ENCODE peak calls at places on chromosomes 3 and 15, in four cellular contexts. P, J, D and X are unnamed samples.
A peak's percentile ranks its signal among the peaks of the same experiment; 100 is the strongest.

GRCh38 chr15:78422571-78423340 is 15.3 kb upstream of the IREB2 start:
- DNase-seq in P (peak; percentile 57), J (peak; percentile 56), D (peak; percentile 58), X (peak; percentile 24)

GRCh38 chr15:98505611-98506031 is 142.7 kb upstream of the IGF1R start:
- DNase-seq in P (no peak), J (no peak), D (no peak), X (no peak)

GRCh38 chr3:171811913-171812321 is 1.6 kb upstream of the PLD1 start:
- DNase-seq in P (no peak), J (peak; percentile 82), D (peak; percentile 64), X (no peak)

GRCh38 chr15:37134699-37135131 is 34.4 kb upstream of the MEIS2 start:
- DNase-seq in P (no peak), J (peak; percentile 69), D (peak; percentile 37), X (peak; percentile 27)

GRCh38 chr15:71443538-71443937 is 328.3 kb downstream of the THSD4 start:
- DNase-seq in P (no peak), J (peak; percentile 60), D (peak; percentile 37), X (peak; percentile 20)

GRCh38 chr15:40010681-40011080 is 28.3 kb downstream of the SRP14 start:
- DNase-seq in P (no peak), J (peak; percentile 91), D (peak; percentile 53), X (peak; percentile 64)

GRCh38 chr3:189567322-189567721 is 63.9 kb upstream of the TP63 start:
- DNase-seq in P (no peak), J (no peak), D (no peak), X (no peak)

GRCh38 chr15:63519548-63520178 is 15.3 kb downstream of the USP3 start:
- DNase-seq in P (no peak), J (no peak), D (no peak), X (no peak)

GRCh38 chr3:54837964-54838363 is 89.9 kb downstream of the LRTM1 start:
- DNase-seq in P (no peak), J (peak; percentile 32), D (peak; percentile 8), X (no peak)

GRCh38 chr3:14282706-14283075 is 104.1 kb downstream of the LSM3 start:
- DNase-seq in P (no peak), J (no peak), D (no peak), X (no peak)

GRCh38 chr15:63369296-63369695 is 12.3 kb downstream of the CA12 start:
- DNase-seq in P (no peak), J (no peak), D (no peak), X (no peak)

GRCh38 chr3:45473841-45474240 is 85.5 kb downstream of the LARS2 start:
- DNase-seq in P (no peak), J (peak; percentile 97), D (peak; percentile 72), X (peak; percentile 72)

GRCh38 chr3:148992027-148992634 is 791 bp downstream of the GYG1 start:
- DNase-seq in P (no peak), J (peak; percentile 32), D (peak; percentile 29), X (no peak)

GRCh38 chr3:140501770-140502364 is 176.0 kb upstream of the TRIM42 start:
- DNase-seq in P (no peak), J (no peak), D (no peak), X (no peak)

GRCh38 chr3:153680526-153680925 is 440.7 kb upstream of the ARHGEF26 start:
- DNase-seq in P (no peak), J (no peak), D (no peak), X (no peak)

GRCh38 chr15:48373855-48374421 is 42.7 kb downstream of the DUT start:
- DNase-seq in P (no peak), J (peak; percentile 91), D (peak; percentile 89), X (no peak)

GRCh38 chr3:132135628-132136333 is 101.0 kb upstream of the CPNE4 start:
- DNase-seq in P (no peak), J (peak; percentile 98), D (peak; percentile 96), X (peak; percentile 88)

GRCh38 chr3:20104167-20104661 is 64.0 kb downstream of the KAT2B start:
- DNase-seq in P (no peak), J (no peak), D (no peak), X (no peak)

GRCh38 chr15:74307827-74308642 is 59.4 kb downstream of the CYP11A1 start:
- DNase-seq in P (no peak), J (peak; percentile 59), D (peak; percentile 47), X (peak; percentile 43)

GRCh38 chr3:126951561-126951960 is 31.4 kb upstream of the PLXNA1 start:
- DNase-seq in P (no peak), J (no peak), D (no peak), X (no peak)

GRCh38 chr3:65170357-65171090 is 482.7 kb upstream of the ADAMTS9 start:
- DNase-seq in P (no peak), J (peak; percentile 97), D (peak; percentile 94), X (peak; percentile 91)

GRCh38 chr15:81176291-81176893 is 20.3 kb upstream of the IL16 start:
- DNase-seq in P (no peak), J (no peak), D (no peak), X (no peak)

GRCh38 chr15:59166601-59167265 is 39.9 kb upstream of the LDHAL6B start:
- DNase-seq in P (no peak), J (no peak), D (no peak), X (no peak)

GRCh38 chr3:68089572-68089991 is 435.2 kb upstream of the SUCLG2 start:
- DNase-seq in P (no peak), J (no peak), D (no peak), X (peak; percentile 48)

GRCh38 chr3:9067352-9067975 is 104.2 kb upstream of the RAD18 start:
- DNase-seq in P (peak; percentile 53), J (peak; percentile 74), D (peak; percentile 67), X (peak; percentile 54)

GRCh38 chr3:169760479-169760878 is 4.4 kb downstream of the TERC start:
- DNase-seq in P (no peak), J (peak; percentile 83), D (peak; percentile 80), X (no peak)

GRCh38 chr15:73940061-73940981 is 14.1 kb downstream of the LOXL1 start:
- DNase-seq in P (no peak), J (peak; percentile 48), D (no peak), X (no peak)

GRCh38 chr15:80925597-80926059 is 64.0 kb downstream of the MESD start:
- DNase-seq in P (no peak), J (no peak), D (no peak), X (peak; percentile 63)

GRCh38 chr3:31204026-31204795 is 309.8 kb upstream of the GADL1 start:
- DNase-seq in P (no peak), J (no peak), D (no peak), X (no peak)

GRCh38 chr3:120425877-120426276 is 24.9 kb downstream of the FSTL1 start:
- DNase-seq in P (no peak), J (peak; percentile 95), D (peak; percentile 60), X (peak; percentile 94)

GRCh38 chr3:140424211-140424610 is 253.7 kb upstream of the TRIM42 start:
- DNase-seq in P (no peak), J (peak; percentile 35), D (no peak), X (no peak)

GRCh38 chr15:66617137-66618090 is 51.6 kb upstream of the LCTL start:
- DNase-seq in P (no peak), J (peak; percentile 59), D (peak; percentile 65), X (peak; percentile 78)

DNA sequence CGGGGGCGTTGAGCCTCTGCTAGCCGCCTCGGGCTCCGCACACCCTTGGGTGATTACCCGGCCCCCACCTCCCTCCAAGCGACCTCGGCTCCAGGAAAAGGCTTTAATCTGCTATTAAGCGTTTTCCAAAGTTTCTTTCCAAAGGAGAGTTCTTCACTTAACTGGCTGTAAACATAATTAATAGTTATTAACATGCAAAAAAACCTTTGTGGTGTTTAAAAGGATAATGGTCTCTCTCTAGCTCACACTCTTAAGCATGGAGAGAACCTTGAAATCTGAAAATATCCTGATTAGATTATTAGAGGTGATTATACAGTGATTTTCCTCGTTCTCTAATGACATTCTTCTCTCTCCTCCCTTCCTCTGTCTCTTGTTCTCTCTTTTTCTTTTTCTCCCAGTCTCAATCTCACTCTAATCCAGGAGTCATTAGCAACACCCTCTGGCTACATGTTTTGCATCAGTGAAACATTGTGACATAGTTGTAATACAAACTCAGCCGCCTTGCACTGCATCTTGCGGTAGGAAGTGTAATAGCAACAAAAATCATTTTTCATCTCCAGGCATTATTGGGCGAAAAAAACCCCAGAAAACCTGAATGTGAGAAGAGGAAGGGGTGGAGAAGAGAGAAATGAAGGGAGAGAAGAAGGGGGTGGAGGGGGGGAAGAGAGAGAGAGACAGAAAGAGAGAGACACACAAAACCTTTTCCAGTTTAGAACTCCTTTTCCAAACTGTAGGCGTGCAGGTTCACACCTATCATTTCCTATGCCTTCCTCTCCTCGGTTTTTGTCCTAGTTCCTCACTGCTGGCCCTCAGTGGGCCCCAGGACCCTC is 24.4 kb downstream of the NR2F2 start:
- DNase-seq in P (no peak), J (peak; percentile 87), D (peak; percentile 79), X (no peak)
- TF ChIP-seq CTCF in P (no peak), J (peak; percentile 57), D (peak; percentile 56), X (peak; percentile 54)

GRCh38 chr3:123038751-123039150 is 11.2 kb upstream of the SEMA5B start:
- DNase-seq in P (no peak), J (no peak), D (no peak), X (no peak)

GRCh38 chr3:123046262-123046873 is 18.8 kb upstream of the SEMA5B start:
- DNase-seq in P (no peak), J (no peak), D (no peak), X (no peak)

GRCh38 chr3:123039178-123039577 is 11.6 kb upstream of the SEMA5B start:
- DNase-seq in P (no peak), J (no peak), D (no peak), X (no peak)

GRCh38 chr3:123044981-123045763 is 17.6 kb upstream of the SEMA5B start:
- DNase-seq in P (no peak), J (no peak), D (no peak), X (no peak)

GRCh38 chr3:123042413-123042812 is 14.8 kb upstream of the SEMA5B start:
- DNase-seq in P (no peak), J (no peak), D (no peak), X (no peak)
- TF ChIP-seq CTCF in P (no peak), J (no peak), D (no peak), X (no peak)

GRCh38 chr15:94229591-94230365 is 1.6 kb upstream of the MCTP2 start:
- DNase-seq in P (no peak), J (no peak), D (no peak), X (no peak)

GRCh38 chr15:94230436-94230885 is 900 bp upstream of the MCTP2 start:
- DNase-seq in P (no peak), J (peak; percentile 21), D (no peak), X (no peak)

GRCh38 chr15:94232107-94232506 is 746 bp downstream of the MCTP2 start:
- DNase-seq in P (no peak), J (no peak), D (no peak), X (no peak)

GRCh38 chr15:94231728-94232086 is 346 bp downstream of the MCTP2 start:
- DNase-seq in P (peak; percentile 64), J (no peak), D (no peak), X (no peak)

GRCh38 chr15:94230886-94231727 is at the start of gene MCTP2:
- DNase-seq in P (peak; percentile 86), J (peak; percentile 60), D (peak; percentile 52), X (peak; percentile 12)
- TF ChIP-seq CTCF in P (no peak), J (no peak), D (peak; percentile 25), X (no peak)

GRCh38 chr3:12483872-12484197 is 445 bp upstream of the TSEN2 start:
- DNase-seq in P (no peak), J (no peak), D (no peak), X (no peak)

GRCh38 chr3:12484983-12485327 is 675 bp downstream of the TSEN2 start:
- DNase-seq in P (no peak), J (no peak), D (no peak), X (no peak)

GRCh38 chr3:12486001-12486400 is 1.7 kb downstream of the TSEN2 start:
- DNase-seq in P (no peak), J (no peak), D (no peak), X (no peak)

GRCh38 chr3:12483364-12483763 is 916 bp upstream of the TSEN2 start:
- DNase-seq in P (no peak), J (peak; percentile 47), D (no peak), X (no peak)

GRCh38 chr3:12484198-12484982 is at the start of gene TSEN2:
- DNase-seq in P (peak; percentile 93), J (peak; percentile 94), D (peak; percentile 91), X (peak; percentile 76)
- TF ChIP-seq CTCF in P (no peak), J (peak; percentile 15), D (peak; percentile 47), X (peak; percentile 21)